ENCODE peak calls at places on chromosome 4, in seven cellular contexts. X is HFF-Myc, L is cardiac fibroblast, U is GM12864, W is AG09319, Q is cardiac muscle cell, H is GM06990. O is an unnamed sample.

GRCh38 chr4:134762053-134762452 is 560.5 kb upstream of the PABPC4L start:
- DNase-seq in X (no peak), L (no peak), U (no peak), W (no peak), Q (no peak), H (no peak), O (no peak)

GRCh38 chr4:117965608-117966007 is 68.7 kb upstream of the NDST3 start:
- DNase-seq in X (no peak), L (no peak), U (no peak), W (no peak), Q (no peak), H (no peak), O (no peak)

GRCh38 chr4:76709454-76709853 is 188.5 kb downstream of the SOWAHB start:
- DNase-seq in X (no peak), L (peak; percentile 41), U (no peak), W (no peak), Q (no peak), H (no peak), O (no peak)

GRCh38 chr4:149166886-149167285 is 648.8 kb downstream of the IQCM start:
- DNase-seq in X (no peak), L (no peak), U (no peak), W (no peak), Q (no peak), H (no peak), O (no peak)

GRCh38 chr4:30525662-30526061 is 194.5 kb upstream of the PCDH7 start:
- DNase-seq in X (no peak), L (no peak), U (no peak), W (no peak), Q (no peak), H (no peak), O (no peak)

GRCh38 chr4:76523593-76523992 is 88.6 kb downstream of the SHROOM3 start:
- DNase-seq in X (no peak), L (no peak), U (no peak), W (no peak), Q (no peak), H (no peak), O (no peak)

GRCh38 chr4:41728571-41728908 is 20.0 kb downstream of the PHOX2B start:
- DNase-seq in X (no peak), L (no peak), U (no peak), W (no peak), Q (no peak), H (no peak), O (no peak)

GRCh38 chr4:114807759-114808404 is 209.3 kb downstream of the UGT8 start:
- DNase-seq in X (peak; percentile 0), L (peak; percentile 17), U (peak; percentile 16), W (no peak), Q (peak; percentile 19), H (peak; percentile 22), O (peak; percentile 27)

GRCh38 chr4:2712261-2712842 is 43.8 kb downstream of the TNIP2 start:
- DNase-seq in X (no peak), L (peak; percentile 30), U (no peak), W (no peak), Q (peak; percentile 12), H (no peak), O (no peak)

GRCh38 chr4:165096776-165097175 is 15.9 kb downstream of the TMEM192 start:
- DNase-seq in X (no peak), L (peak; percentile 51), U (no peak), W (no peak), Q (peak; percentile 49), H (no peak), O (peak; percentile 59)

GRCh38 chr4:95505149-95505548 is 43.6 kb downstream of the UNC5C start:
- DNase-seq in X (no peak), L (peak; percentile 63), U (no peak), W (no peak), Q (peak; percentile 68), H (no peak), O (no peak)

GRCh38 chr4:41746025-41746439 is 2.5 kb downstream of the PHOX2B start:
- DNase-seq in X (no peak), L (no peak), U (no peak), W (no peak), Q (no peak), H (no peak), O (no peak)

GRCh38 chr4:74517996-74518395 is 73.1 kb downstream of the AREG start:
- DNase-seq in X (no peak), L (no peak), U (no peak), W (no peak), Q (no peak), H (no peak), O (no peak)

GRCh38 chr4:40986375-40986774 is 228.0 kb downstream of the APBB2 start:
- DNase-seq in X (no peak), L (peak; percentile 32), U (no peak), W (no peak), Q (peak; percentile 48), H (no peak), O (no peak)

GRCh38 chr4:176002007-176002623 is 63.5 kb upstream of the WDR17 start:
- DNase-seq in X (no peak), L (peak; percentile 5), U (no peak), W (no peak), Q (no peak), H (peak; percentile 84), O (peak; percentile 70)

GRCh38 chr4:88725986-88726385 is 28.4 kb upstream of the NAP1L5 start:
- DNase-seq in X (no peak), L (no peak), U (no peak), W (no peak), Q (no peak), H (no peak), O (no peak)

GRCh38 chr4:144289687-144290433 is 149.3 kb upstream of the GYPA start:
- DNase-seq in X (no peak), L (peak; percentile 24), U (no peak), W (no peak), Q (peak; percentile 53), H (no peak), O (no peak)

GRCh38 chr4:22514001-22514400 is 1.9 kb downstream of the ADGRA3 start:
- DNase-seq in X (peak; percentile 58), L (peak; percentile 33), U (no peak), W (peak; percentile 49), Q (peak; percentile 36), H (no peak), O (no peak)

GRCh38 chr4:143399113-143399949 is 62.7 kb downstream of the GAB1 start:
- DNase-seq in X (no peak), L (peak; percentile 41), U (no peak), W (no peak), Q (peak; percentile 38), H (no peak), O (no peak)

GRCh38 chr4:112766422-112766821 is 129.5 kb downstream of the LARP7 start:
- DNase-seq in X (no peak), L (peak; percentile 48), U (no peak), W (peak; percentile 4), Q (peak; percentile 43), H (no peak), O (peak; percentile 47)

DNA sequence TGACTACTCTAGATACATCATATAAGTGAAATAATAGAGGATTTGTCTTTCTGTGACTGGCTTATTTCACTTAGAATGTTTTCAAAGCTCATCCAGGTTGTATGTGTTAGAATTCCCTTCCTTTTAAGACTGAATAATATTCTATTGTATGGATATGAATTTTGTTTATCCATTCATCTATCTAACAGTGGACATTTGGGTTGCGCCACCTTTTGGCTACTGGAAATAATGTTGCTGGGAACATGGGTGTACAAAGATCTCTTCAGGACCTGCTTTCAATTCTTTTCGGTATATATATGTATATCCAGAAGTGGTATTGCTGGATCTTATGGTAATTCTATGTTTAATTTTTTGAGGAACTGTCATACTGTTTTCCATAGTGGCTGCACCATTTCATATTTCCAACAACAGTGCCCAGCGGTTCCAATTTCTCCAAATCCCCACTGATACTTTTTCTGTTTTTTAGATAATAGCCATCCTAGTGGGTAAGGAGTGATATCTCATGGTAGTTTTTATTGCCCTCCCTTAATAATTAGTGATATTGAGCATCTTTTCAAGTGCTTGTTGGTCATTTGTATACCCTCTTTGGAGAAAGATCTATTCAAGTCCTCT is 3.4 kb upstream of the SCD5 start:
- DNase-seq in X (no peak), L (peak; percentile 54), U (no peak), W (no peak), Q (peak; percentile 51), H (no peak), O (no peak)
- TF ChIP-seq CTCF in X (peak; percentile 51), L (peak; percentile 46), U (peak; percentile 18), W (peak; percentile 59), Q (peak; percentile 45), H (peak; percentile 46), O (peak; percentile 40)

DNA sequence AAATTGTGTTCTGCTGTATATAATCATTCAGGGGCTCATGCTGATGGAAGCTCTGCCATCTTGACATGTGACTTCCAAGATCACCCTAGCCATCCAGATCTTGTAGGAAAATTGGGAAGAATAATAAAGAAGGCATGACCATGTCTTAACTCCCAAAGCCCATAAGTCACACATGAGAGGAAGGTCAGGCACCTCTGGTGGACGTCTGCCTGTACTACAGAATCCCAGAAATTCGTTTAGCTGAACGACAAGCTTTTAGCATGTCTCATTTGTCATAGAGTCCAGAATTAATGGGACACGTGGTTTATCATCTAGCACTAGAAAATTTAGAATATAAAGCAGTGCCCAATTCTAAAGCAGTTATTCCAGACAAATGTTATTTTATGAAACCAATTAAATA is 212.7 kb downstream of the CENPC start:
- DNase-seq in X (no peak), L (no peak), U (no peak), W (no peak), Q (peak; percentile 18), H (no peak), O (no peak)
- TF ChIP-seq CTCF in X (no peak), L (peak; percentile 60), U (peak; percentile 70), W (peak; percentile 12), Q (peak; percentile 54), H (peak; percentile 61), O (no peak)

GRCh38 chr4:141914746-141915145 is 278.4 kb downstream of the IL15 start:
- DNase-seq in X (no peak), L (no peak), U (no peak), W (no peak), Q (no peak), H (no peak), O (no peak)

GRCh38 chr4:141913928-141914327 is 277.5 kb downstream of the IL15 start:
- DNase-seq in X (no peak), L (peak; percentile 11), U (no peak), W (no peak), Q (peak; percentile 23), H (no peak), O (no peak)

GRCh38 chr4:141921293-141921692 is 284.9 kb downstream of the IL15 start:
- DNase-seq in X (no peak), L (no peak), U (no peak), W (no peak), Q (no peak), H (peak; percentile 56), O (no peak)

GRCh38 chr4:141922224-141922623 is 285.8 kb downstream of the IL15 start:
- DNase-seq in X (no peak), L (no peak), U (no peak), W (no peak), Q (no peak), H (no peak), O (no peak)

DNA sequence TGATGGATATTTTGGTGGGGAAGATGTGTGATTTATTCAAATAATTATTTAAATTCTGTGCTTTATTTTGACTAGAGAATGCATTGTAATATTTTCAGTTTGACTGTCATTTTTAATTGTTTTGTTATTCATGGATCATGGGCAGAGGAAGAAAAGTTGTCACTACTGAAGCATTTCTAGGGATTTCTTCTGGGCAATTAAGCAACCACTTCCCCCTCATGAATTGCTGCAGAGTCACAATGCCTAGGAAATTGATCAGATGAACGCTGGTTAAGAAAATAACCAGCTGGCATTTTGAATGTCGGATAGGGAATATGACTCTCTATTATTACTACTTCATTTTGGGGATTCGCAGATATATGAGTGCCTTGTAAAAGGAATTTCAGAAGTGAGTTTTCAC is 283.3 kb downstream of the IL15 start:
- DNase-seq in X (no peak), L (no peak), U (no peak), W (no peak), Q (no peak), H (no peak), O (no peak)
- TF ChIP-seq CTCF in X (no peak), L (no peak), U (no peak), W (no peak), Q (no peak), H (no peak), O (no peak)

GRCh38 chr4:185651137-185651677 is 115.9 kb upstream of the PDLIM3 start:
- DNase-seq in X (no peak), L (no peak), U (no peak), W (no peak), Q (no peak), H (no peak), O (no peak)
- TF ChIP-seq CTCF in X (no peak), L (no peak), U (no peak), W (no peak), Q (no peak), H (no peak), O (no peak)

O was measured in GM13976.